ENCODE peak calls at places on chromosomes 1 and 21, in eight cellular contexts. Q is brain microvascular endothelial cell, J is lower lobe of right lung, O is ascending aorta, U is lung, H is prostate gland, Y is Panc1, N is mammary epithelial cell. C is an unnamed sample.

GRCh38 chr1:12294076-12294475 is 64.2 kb downstream of the VPS13D start:
- DNase-seq in Y (no peak), J (no peak), O (no peak), Q (no peak), U (no peak), N (no peak), H (no peak), C (no peak)

GRCh38 chr21:44795342-44795741 is 6.3 kb downstream of the UBE2G2 start:
- DNase-seq in H (no peak), O (no peak), Q (no peak), J (no peak), N (no peak), U (no peak), Y (no peak), C (no peak)

GRCh38 chr1:61441723-61442262 is 283.1 kb downstream of the TM2D1 start:
- DNase-seq in Q (peak; percentile 48), Y (no peak), N (no peak), H (no peak), J (no peak), U (no peak), O (no peak), C (no peak)

GRCh38 chr21:36976882-36977651 is 10.6 kb upstream of the HLCS start:
- DNase-seq in N (peak; percentile 54), U (peak; percentile 29), H (peak; percentile 48), J (no peak), Q (peak; percentile 72), O (no peak), Y (peak; percentile 54), C (no peak)

GRCh38 chr1:206739411-206740076 is 31.0 kb upstream of the IL19 start:
- DNase-seq in N (no peak), Q (no peak), Y (no peak), O (no peak), U (no peak), H (no peak), J (no peak), C (no peak)

GRCh38 chr1:224529844-224530243 is 86.3 kb upstream of the CNIH3 start:
- DNase-seq in U (no peak), Q (no peak), H (no peak), Y (no peak), J (no peak), O (no peak), N (no peak), C (no peak)

GRCh38 chr1:33634806-33635205 is 162.4 kb downstream of the ZSCAN20 start:
- DNase-seq in U (peak; percentile 50), J (no peak), Y (no peak), H (no peak), O (peak; percentile 61), Q (no peak), N (no peak), C (no peak)

GRCh38 chr1:13751458-13751871 is 51.5 kb downstream of the PRDM2 start:
- DNase-seq in Y (no peak), U (no peak), Q (no peak), J (no peak), O (no peak), N (no peak), H (no peak), C (no peak)

GRCh38 chr1:162904023-162904422 is 43.0 kb upstream of the CCDC190 start:
- DNase-seq in H (no peak), Y (no peak), J (no peak), N (no peak), U (no peak), Q (no peak), O (no peak), C (no peak)

GRCh38 chr1:85596947-85597346 is 16.4 kb downstream of the CCN1 start:
- DNase-seq in Q (no peak), N (no peak), O (no peak), H (no peak), Y (no peak), J (no peak), U (no peak), C (no peak)

GRCh38 chr1:62685431-62685859 is 2.7 kb downstream of the DOCK7 start:
- DNase-seq in U (no peak), O (no peak), Q (peak; percentile 47), N (no peak), J (no peak), Y (no peak), H (no peak), C (no peak)

GRCh38 chr1:89525169-89525855 is 683 bp downstream of the LRRC8B start:
- DNase-seq in J (peak; percentile 78), O (peak; percentile 65), H (peak; percentile 36), U (peak; percentile 65), Q (no peak), N (peak; percentile 3), Y (no peak), C (no peak)

GRCh38 chr1:51736702-51737101 is 119.8 kb downstream of the OSBPL9 start:
- DNase-seq in N (peak; percentile 65), J (no peak), H (peak; percentile 12), O (no peak), Q (peak; percentile 53), U (no peak), Y (no peak), C (peak; percentile 75)

GRCh38 chr1:150613061-150613920 is 16.1 kb downstream of the ENSA start:
- DNase-seq in O (peak; percentile 84), Q (peak; percentile 89), N (peak; percentile 93), U (no peak), H (peak; percentile 44), J (no peak), Y (peak; percentile 88), C (peak; percentile 74)

GRCh38 chr1:35661474-35661795 is 20.1 kb upstream of the PSMB2 start:
- DNase-seq in N (no peak), J (no peak), Q (no peak), U (no peak), O (no peak), H (no peak), Y (no peak), C (no peak)

GRCh38 chr1:27026621-27027574 is 14.2 kb upstream of the TENT5B start:
- DNase-seq in J (peak; percentile 79), Y (no peak), H (peak; percentile 90), O (peak; percentile 89), U (peak; percentile 81), N (peak; percentile 64), Q (peak; percentile 58), C (no peak)

GRCh38 chr1:244102471-244102870 is 51.4 kb downstream of the ZBTB18 start:
- DNase-seq in O (no peak), N (no peak), J (no peak), Y (no peak), H (no peak), U (no peak), Q (no peak), C (no peak)

GRCh38 chr21:46634966-46635323 is 529 bp upstream of the PRMT2 start:
- DNase-seq in Y (no peak), O (peak; percentile 85), U (peak; percentile 74), Q (peak; percentile 81), H (peak; percentile 54), J (peak; percentile 78), N (peak; percentile 60), C (peak; percentile 50)

DNA sequence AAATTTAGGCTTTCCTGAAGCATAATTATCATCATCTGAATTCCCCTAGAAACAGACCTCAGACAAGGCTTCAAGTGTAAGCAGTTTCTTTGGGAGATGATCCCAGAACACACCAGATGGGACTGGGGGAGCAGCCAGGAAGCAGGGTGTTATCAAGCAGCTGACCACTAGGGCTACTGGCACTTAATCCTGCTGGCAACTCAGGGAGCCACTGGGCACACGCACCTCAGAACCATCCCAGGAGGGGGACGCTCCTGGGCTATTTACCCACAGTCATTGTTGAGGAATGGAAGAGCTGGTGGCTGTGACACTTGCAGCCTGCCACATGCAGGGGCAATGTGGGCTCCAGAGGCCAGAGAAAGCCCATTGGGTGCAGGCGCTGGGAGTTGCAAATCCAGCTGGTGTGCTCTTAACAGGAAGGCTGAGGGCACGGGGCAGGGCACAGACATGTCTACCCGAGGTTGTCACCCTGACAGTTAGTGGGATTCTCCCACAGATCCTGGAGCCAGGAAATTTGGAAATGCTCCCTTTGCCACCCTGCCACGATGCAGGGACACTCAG is 15.1 kb upstream of the IL22RA1 start:
- DNase-seq in Q (no peak), N (no peak), J (no peak), U (no peak), Y (no peak), O (no peak), H (no peak), C (no peak)
- TF ChIP-seq CTCF in Q (peak; percentile 59), N (peak; percentile 36), J (peak; percentile 14), U (no peak), Y (peak; percentile 43), O (no peak), H (no peak), C (peak; percentile 19)

DNA sequence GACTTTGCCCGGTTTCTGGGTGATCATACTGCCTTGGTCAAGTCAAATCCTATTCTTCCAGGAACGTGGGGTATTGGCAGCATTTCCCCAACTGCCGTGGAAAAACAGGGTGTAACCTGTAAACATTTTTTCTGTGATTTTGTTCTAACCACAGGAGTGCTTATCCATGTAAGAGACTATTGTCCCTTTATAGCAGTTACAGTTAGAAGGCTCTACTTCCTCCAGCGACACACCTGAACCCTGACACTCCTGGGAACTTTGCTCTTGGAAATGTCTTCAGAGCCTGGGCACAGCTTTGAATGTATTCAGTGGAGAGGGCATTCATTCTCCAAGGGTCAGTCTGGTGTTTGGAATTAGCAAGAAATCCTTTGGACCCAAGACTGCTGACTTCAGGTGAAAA is 26.4 kb upstream of the ARHGEF10L start:
- DNase-seq in U (no peak), Q (no peak), O (no peak), J (no peak), N (no peak), H (no peak), Y (no peak), C (no peak)
- H3K4me3 ChIP-seq in U (no peak overlapping the region), Q (no peak overlapping the region), O (no peak overlapping the region), J (no peak overlapping the region), N (no peak overlapping the region), H (no peak overlapping the region), Y (no peak overlapping the region), C (no peak overlapping the region)

DNA sequence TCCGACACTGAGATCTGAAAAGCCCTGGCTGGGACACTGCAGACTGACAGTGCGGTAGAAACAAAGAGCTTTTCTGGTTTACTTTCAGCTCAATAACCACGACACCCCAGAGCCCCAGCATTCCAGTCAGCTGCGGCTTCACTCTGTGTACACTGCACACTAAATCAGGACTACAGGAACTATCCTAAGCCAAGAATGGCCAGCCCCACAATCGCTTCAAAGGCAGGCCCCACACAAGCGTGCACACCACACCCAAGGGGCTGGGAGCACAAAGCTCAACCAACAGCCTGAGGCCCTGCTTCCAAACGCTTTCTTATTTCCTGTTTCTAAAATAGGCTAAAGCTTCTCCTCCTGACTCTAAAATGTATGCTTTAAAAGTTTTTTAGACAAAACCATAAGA is 28.4 kb downstream of the URB1 start:
- DNase-seq in Q (no peak), H (peak; percentile 70), Y (no peak), J (no peak), O (peak; percentile 59), U (no peak), N (no peak), C (no peak)
- H3K36me3 ChIP-seq in Q (peaks cover 79% of the 10 kb centered on the region), H (peaks cover 7% of the 10 kb centered on the region), Y (peaks cover 15% of the 10 kb centered on the region), J (peaks cover 95% of the 10 kb centered on the region), O (peaks cover 93% of the 10 kb centered on the region), U (peaks cover 56% of the 10 kb centered on the region), N (peaks cover 48% of the 10 kb centered on the region), C (peaks cover 9% of the 10 kb centered on the region)

DNA sequence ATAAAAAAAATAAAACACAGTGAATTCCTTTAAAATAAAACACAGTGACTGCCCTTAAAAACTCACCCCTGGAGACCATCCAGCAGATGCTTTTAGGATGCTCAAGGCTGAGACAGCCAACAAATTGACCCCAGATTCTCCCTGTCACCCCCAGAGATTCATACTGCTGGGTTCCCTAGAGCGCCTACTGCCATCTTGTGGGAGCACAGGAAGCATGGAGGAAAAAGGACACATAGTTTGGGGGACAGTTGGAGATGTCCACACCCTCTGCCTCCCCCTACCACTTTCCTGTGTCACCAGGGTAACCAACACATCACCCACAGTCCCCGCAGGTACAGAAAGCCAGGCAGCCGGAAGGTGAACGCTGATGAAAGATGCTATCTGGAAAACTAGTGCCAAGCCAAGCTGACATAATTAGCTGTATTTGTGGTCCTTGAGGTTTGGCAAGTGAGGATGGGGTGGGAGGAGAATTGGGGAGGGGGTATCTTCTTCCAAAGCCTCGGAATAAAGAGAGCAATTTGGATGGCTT is 30.8 kb downstream of the KLHDC7A start:
- DNase-seq in U (no peak), O (no peak), Q (no peak), N (no peak), J (no peak), H (no peak), Y (no peak), C (no peak)
- TF ChIP-seq CTCF in U (no peak), O (no peak), Q (no peak), N (no peak), J (peak; percentile 13), H (no peak), Y (peak; percentile 51), C (peak; percentile 27)

C was measured in kidney epithelial cell.